ENCODE peak calls at places on chromosomes 4 and X, in six cellular contexts. G is H1, Z is H9, J is mesendoderm, P is IMR-90, E is neuronal stem cell. Q is an unnamed sample.

GRCh38 chr4:76571274-76571673 is 136.2 kb downstream of the SHROOM3 start:
- DNase-seq in G (no peak), Z (no peak), J (no peak), P (no peak), E (no peak), Q (no peak)

GRCh38 chr4:26256016-26256415 is 64.8 kb upstream of the RBPJ start:
- DNase-seq in G (no peak), Z (no peak), J (no peak), P (peak), E (no peak), Q (no peak)

GRCh38 chr4:16123356-16124084 is 39.7 kb upstream of the PROM1 start:
- DNase-seq in G (no peak), Z (no peak), J (no peak), P (no peak), E (no peak), Q (no peak)

GRCh38 chrX:153981771-153982533 is 9.4 kb downstream of the TMEM187 start:
- DNase-seq in G (no peak), Z (no peak), J (no peak), P (no peak), E (no peak), Q (no peak)

GRCh38 chr4:182478475-182478874 is 235.3 kb downstream of the TENM3 start:
- DNase-seq in G (no peak), Z (no peak), J (peak), P (peak), E (no peak), Q (peak)

GRCh38 chr4:176309772-176310171 is 10.0 kb upstream of the SPCS3 start:
- DNase-seq in G (no peak), Z (no peak), J (no peak), P (peak), E (no peak), Q (peak)

GRCh38 chr4:132827522-132827921 is 321.6 kb upstream of the PCDH10 start:
- DNase-seq in G (no peak), Z (no peak), J (no peak), P (no peak), E (no peak), Q (no peak)

GRCh38 chr4:109631709-109632108 is 71.5 kb downstream of the CASP6 start:
- DNase-seq in G (no peak), Z (peak), J (peak), P (peak), E (no peak), Q (peak)

GRCh38 chr4:184506527-184507121 is 32.3 kb upstream of the IRF2 start:
- DNase-seq in G (no peak), Z (peak), J (peak), P (no peak), E (no peak), Q (peak)

GRCh38 chrX:81174286-81174685 is 27.4 kb downstream of the HMGN5 start:
- DNase-seq in G (no peak), Z (no peak), J (peak), P (peak), E (no peak), Q (peak)

GRCh38 chr4:35725131-35725530 is 519.2 kb downstream of the ARAP2 start:
- DNase-seq in G (peak), Z (peak), J (peak), P (no peak), E (no peak), Q (no peak)

DNA sequence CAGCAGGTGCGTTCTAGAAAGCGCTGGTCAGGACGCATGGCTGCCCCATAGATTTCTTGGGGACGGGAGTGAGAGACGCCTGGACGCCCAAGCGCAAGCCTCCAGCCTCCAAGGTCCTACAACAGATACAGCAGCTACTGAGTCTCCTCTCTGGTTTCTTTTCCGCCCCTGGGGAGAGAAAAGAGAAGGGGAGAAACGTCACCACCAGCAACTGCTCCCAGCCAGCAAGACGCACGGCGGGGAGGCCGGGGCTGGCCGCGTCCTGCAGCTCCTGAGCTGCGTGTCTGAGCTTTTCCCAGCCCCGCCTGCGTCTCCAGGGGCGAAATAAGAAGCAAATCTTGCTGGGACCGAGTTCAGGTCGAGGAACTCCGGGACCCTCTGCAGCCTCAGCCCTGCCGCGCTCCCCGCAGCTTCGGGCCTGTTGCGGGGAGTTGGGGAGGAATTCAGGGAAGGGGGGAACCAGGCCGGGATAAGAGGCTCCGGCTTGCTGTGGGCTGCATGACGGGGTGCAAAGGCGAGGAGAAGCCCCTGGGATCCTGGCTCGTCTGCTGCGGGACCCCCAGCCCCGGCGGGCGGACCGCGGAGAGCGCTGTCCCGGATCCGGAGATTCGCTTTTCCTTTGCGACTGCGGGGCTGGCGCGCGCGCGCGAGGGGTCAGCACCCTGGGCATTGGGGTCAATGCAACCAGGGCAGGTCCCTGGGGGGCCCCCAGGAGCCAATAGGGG is 6.8 kb upstream of the SHOX start:
- DNase-seq in G (no peak), Z (peak), J (peak), P (no peak), E (no peak), Q (no peak)
- H2BK15ac ChIP-seq in G (no peak), Z (no peak), J (no peak), P (no peak), E (no peak), Q (no peak)

GRCh38 chr4:121714548-121714947 is 17.8 kb upstream of the ANXA5 start:
- DNase-seq in G (no peak), Z (no peak), J (no peak), P (no peak), E (no peak), Q (no peak)

GRCh38 chr4:121709766-121710405 is 13.1 kb upstream of the ANXA5 start:
- DNase-seq in G (no peak), Z (no peak), J (no peak), P (no peak), E (no peak), Q (no peak)

GRCh38 chr4:121711263-121712000 is 14.7 kb upstream of the ANXA5 start:
- DNase-seq in G (peak), Z (peak), J (peak), P (peak), E (peak), Q (peak)

GRCh38 chr4:121712783-121713182 is 16.0 kb upstream of the ANXA5 start:
- DNase-seq in G (no peak), Z (no peak), J (no peak), P (no peak), E (no peak), Q (no peak)

GRCh38 chr4:121712001-121712655 is 15.3 kb upstream of the ANXA5 start:
- DNase-seq in G (no peak), Z (no peak), J (no peak), P (no peak), E (no peak), Q (no peak)
- H4K8ac ChIP-seq in G (no peak), Z (no peak), J (no peak), P (peak), E (no peak), Q (peak)

DNA sequence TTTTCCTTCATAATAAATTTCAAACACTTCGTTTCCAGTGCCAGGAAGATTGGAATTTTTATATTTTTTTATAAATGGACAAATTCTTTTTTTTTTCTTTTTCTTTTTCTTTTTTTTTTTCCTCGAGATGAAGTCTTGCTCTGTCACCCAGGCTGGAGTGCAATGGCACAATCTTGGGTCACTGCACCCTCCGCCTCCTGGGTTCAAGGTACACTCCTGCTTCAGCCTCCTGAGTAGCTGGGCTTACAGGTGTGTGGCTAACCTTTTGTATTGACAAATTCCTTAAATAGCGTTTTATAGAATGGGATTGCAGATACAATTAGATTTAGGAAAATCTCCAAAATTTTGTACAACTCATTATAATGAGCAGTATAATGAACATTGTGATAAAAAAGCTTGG is 328.9 kb downstream of the ARHGAP24 start:
- DNase-seq in G (no peak), Z (no peak), J (no peak), P (no peak), E (no peak), Q (no peak)
- H2BK15ac ChIP-seq in G (no peak), Z (no peak), J (no peak), P (no peak), E (no peak), Q (no peak)

DNA sequence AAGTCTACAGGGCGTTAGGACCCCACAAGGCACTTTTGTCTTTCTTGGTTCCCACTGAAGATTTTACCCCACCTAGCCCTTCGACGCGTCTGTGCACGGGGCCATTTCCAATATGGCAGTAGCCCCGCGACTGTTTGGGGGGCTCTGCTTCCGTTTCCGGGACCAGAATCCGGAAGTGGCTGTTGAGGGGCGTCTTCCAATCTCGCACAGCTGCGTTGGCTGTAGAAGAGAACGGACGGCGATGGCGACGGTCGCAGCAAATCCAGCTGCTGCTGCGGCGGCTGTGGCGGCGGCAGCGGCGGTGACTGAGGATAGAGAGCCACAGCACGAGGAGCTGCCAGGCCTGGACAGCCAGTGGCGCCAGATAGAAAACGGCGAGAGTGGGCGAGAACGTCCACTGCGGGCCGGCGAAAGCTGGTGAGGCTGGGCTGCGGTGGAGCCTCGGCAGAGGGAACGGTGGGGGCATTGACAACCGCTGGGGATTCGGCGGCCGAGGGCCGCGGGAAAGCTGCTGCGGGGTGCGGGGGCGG is at the start of gene USP11:
- DNase-seq in G (no peak), Z (peak), J (peak), P (peak), E (no peak), Q (peak)
- H4K8ac ChIP-seq in G (peak), Z (peak), J (no peak), P (peak), E (peak), Q (peak)

GRCh38 chr4:112005027-112005426 is 140.2 kb upstream of the FAM241A start:
- DNase-seq in G (no peak), Z (no peak), J (no peak), P (no peak), E (no peak), Q (no peak)

GRCh38 chr4:112002301-112002700 is 143.0 kb upstream of the FAM241A start:
- DNase-seq in G (no peak), Z (no peak), J (peak), P (no peak), E (peak), Q (no peak)

GRCh38 chr4:111994392-111994791 is 150.9 kb upstream of the FAM241A start:
- DNase-seq in G (no peak), Z (no peak), J (no peak), P (no peak), E (no peak), Q (no peak)

GRCh38 chr4:112003508-112003907 is 141.7 kb upstream of the FAM241A start:
- DNase-seq in G (no peak), Z (no peak), J (no peak), P (no peak), E (no peak), Q (no peak)

DNA sequence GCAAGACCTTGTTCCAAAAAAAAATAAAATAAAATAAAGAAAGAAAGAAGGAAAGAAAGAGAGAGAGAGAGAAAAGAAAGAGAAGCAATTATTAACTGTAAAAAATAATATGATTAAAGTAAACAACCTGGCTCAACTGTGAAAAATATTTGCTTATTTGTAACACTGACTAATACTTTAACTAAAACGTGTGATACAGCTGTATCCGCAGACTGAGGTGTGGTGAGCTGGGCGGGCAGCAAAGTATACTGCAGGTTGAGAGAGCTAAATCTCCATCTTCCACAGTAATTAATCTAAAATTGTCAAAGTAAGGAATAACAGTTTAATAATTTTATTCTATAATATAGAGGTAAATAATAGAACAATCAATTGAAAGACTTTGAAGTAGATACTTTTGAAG is 145.5 kb upstream of the FAM241A start:
- DNase-seq in G (no peak), Z (no peak), J (no peak), P (no peak), E (no peak), Q (no peak)
- H2BK15ac ChIP-seq in G (no peak), Z (no peak), J (no peak), P (no peak), E (no peak), Q (no peak)

GRCh38 chrX:23742693-23743622 is at the start of gene ACOT9:
- DNase-seq in G (peak), Z (peak), J (peak), P (peak), E (peak), Q (peak)
- H4K8ac ChIP-seq in G (peak), Z (no peak), J (peak), P (peak), E (no peak), Q (peak)

DNA sequence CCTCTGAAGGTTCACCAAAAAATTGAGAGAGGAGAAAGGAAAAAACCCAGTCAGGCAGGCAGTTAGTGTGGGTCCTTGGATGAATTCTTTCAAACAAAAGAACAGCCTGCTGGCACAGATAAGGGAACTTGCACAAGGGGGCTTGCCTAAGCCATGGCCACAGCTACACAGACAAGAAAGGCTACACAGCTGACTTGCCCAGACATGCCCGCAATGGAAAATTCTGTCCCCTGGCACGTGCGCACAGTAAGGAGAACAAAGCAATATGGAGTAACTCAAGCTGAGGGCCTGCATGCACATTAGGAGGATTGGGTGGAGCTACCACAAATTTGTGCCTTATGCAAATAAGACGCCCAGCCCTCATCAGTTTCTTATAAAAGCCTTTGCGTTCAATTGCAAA is 512.5 kb upstream of the HTR2C start:
- DNase-seq in G (no peak), Z (peak), J (no peak), P (no peak), E (no peak), Q (no peak)
- H2BK15ac ChIP-seq in G (no peak), Z (no peak), J (no peak), P (no peak), E (no peak), Q (no peak)

GRCh38 chr4:156972370-156972980 is 876 bp upstream of the PDGFC start:
- DNase-seq in G (no peak), Z (no peak), J (no peak), P (peak), E (no peak), Q (peak)

GRCh38 chr4:156971623-156972369 is at the start of gene PDGFC:
- DNase-seq in G (no peak), Z (peak), J (peak), P (peak), E (peak), Q (peak)

GRCh38 chr4:156970501-156971167 is 965 bp downstream of the PDGFC start:
- DNase-seq in G (no peak), Z (peak), J (peak), P (peak), E (peak), Q (peak)

GRCh38 chr4:156969136-156969535 is 2.5 kb downstream of the PDGFC start:
- DNase-seq in G (no peak), Z (no peak), J (no peak), P (no peak), E (no peak), Q (no peak)

DNA sequence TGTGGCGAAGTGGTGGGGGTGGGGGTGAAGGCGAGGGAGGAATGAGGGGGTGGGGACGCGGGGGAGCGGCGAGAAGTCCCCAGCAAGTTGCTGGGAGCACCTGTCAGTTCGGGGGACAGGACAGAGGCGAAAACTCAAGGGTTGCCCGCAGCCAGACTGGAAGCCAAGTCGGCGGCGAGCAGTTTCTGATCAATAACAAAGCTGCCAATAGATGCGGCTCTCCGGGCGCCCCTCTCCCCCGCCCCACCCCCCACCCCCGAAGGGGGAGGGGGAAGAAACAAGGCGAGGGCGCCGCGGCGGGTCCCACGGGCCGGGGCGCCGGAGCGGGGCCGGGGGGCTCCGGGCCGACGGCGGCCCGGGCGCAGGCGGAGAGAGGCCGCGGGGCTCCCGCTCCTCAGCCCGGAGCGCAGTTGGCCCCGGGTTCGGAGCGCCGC is 414 bp downstream of the PDGFC start:
- DNase-seq in G (no peak), Z (peak), J (no peak), P (no peak), E (no peak), Q (no peak)
- H4K8ac ChIP-seq in G (peak), Z (no peak), J (no peak), P (peak), E (no peak), Q (peak)

Q was measured in mesenchymal stem cell.